ENCODE peak calls at places on chromosomes 4 and X, in four cellular contexts. N is cardiac muscle cell; I is effector CD4-positive, alpha-beta T cell; P is progenitor cell of endocrine pancreas. K is an unnamed sample.

GRCh38 chr4:127533028-127533700 is 99.6 kb upstream of the INTU start:
- DNase-seq in N (no peak), P (no peak), I (no peak), K (no peak)

GRCh38 chr4:148857973-148858534 is 415.8 kb upstream of the NR3C2 start:
- DNase-seq in I (no peak), N (no peak), P (no peak), K (no peak)

GRCh38 chr4:127995776-127996175 is 30.6 kb downstream of the ABHD18 start:
- DNase-seq in P (no peak), I (no peak), N (no peak), K (no peak)

GRCh38 chrX:19660604-19661003 is 145.3 kb upstream of the MAP3K15 start:
- DNase-seq in I (no peak), P (no peak), N (no peak), K (no peak)

GRCh38 chrX:136816970-136817369 is 36.2 kb upstream of the ARHGEF6 start:
- DNase-seq in I (no peak), N (no peak), P (no peak), K (no peak)

GRCh38 chr4:182230256-182230655 is 12.9 kb upstream of the TENM3 start:
- DNase-seq in N (no peak), P (no peak), I (no peak), K (no peak)

GRCh38 chr4:120922390-120923200 is at the start of gene PRDM5:
- DNase-seq in I (no peak), N (peak; percentile 66), P (peak; percentile 42), K (no peak)

GRCh38 chr4:39812500-39812899 is 114.6 kb downstream of the UBE2K start:
- DNase-seq in N (no peak), I (no peak), P (no peak), K (no peak)

GRCh38 chr4:46937493-46937892 is 28.4 kb upstream of the COX7B2 start:
- DNase-seq in I (no peak), P (no peak), N (no peak), K (no peak)

GRCh38 chrX:5314148-5314547 is 914.5 kb downstream of the NLGN4X start:
- DNase-seq in N (no peak), P (no peak), I (no peak), K (no peak)

GRCh38 chrX:54818221-54818620 is 10.7 kb downstream of the MAGED2 start:
- DNase-seq in I (no peak), N (no peak), P (no peak), K (no peak)

GRCh38 chr4:15012017-15012788 is 9.9 kb downstream of the CPEB2 start:
- DNase-seq in P (no peak), N (no peak), I (no peak), K (no peak)

GRCh38 chrX:458631-459061 is 71.9 kb upstream of the PPP2R3B start:
- DNase-seq in P (no peak), N (no peak), I (no peak), K (no peak)

GRCh38 chrX:143580266-143580665 is 55.6 kb downstream of the SLITRK4 start:
- DNase-seq in N (peak; percentile 0), I (no peak), P (no peak), K (no peak)

GRCh38 chr4:85177092-85177491 is 210.6 kb upstream of the WDFY3 start:
- DNase-seq in I (no peak), N (no peak), P (no peak), K (no peak)

GRCh38 chrX:133698298-133698697 is 283.0 kb upstream of the GPC4 start:
- DNase-seq in I (no peak), N (peak; percentile 19), P (no peak), K (no peak)

GRCh38 chr4:133146574-133147198 is 2.4 kb upstream of the PCDH10 start:
- DNase-seq in I (no peak), P (peak; percentile 55), N (peak; percentile 77), K (no peak)

K was measured in ascending aorta.